ENCODE peak calls at places on chromosomes 16 and 17, in four cellular contexts. G is pulmonary artery endothelial cell; U is amniotic stem cell; I is stimulated activated CD4-positive, alpha-beta T cell treated with anti-CD3 and anti-CD28 coated beads, Interleukin-4, amount 100 ng/mL, for 24 hours. W is an unnamed sample.

GRCh38 chr16:85220125-85220839 is 108.0 kb upstream of the CIBAR2 start:
- DNase-seq in I (no peak), U (peak), G (no peak), W (no peak)

GRCh38 chr17:6524520-6524919 is 31.8 kb downstream of the PITPNM3 start:
- DNase-seq in U (no peak), I (no peak), G (no peak), W (no peak)

GRCh38 chr17:3961564-3962047 is 2.6 kb downstream of the ATP2A3 start:
- DNase-seq in U (no peak), I (peak), G (no peak), W (no peak)

GRCh38 chr16:81597079-81597658 is 152.6 kb downstream of the CMIP start:
- DNase-seq in U (no peak), I (no peak), G (no peak), W (no peak)

GRCh38 chr17:82613283-82614094 is 34.8 kb downstream of the WDR45B start:
- DNase-seq in G (no peak), I (no peak), U (no peak), W (peak)

GRCh38 chr17:45312477-45313418 is 4.1 kb downstream of the MAP3K14 start:
- DNase-seq in I (peak), U (no peak), G (no peak), W (no peak)

GRCh38 chr16:86519649-86520316 is 9.5 kb downstream of the FOXF1 start:
- DNase-seq in G (no peak), I (peak), U (peak), W (no peak)

GRCh38 chr17:47618416-47618815 is 31.3 kb upstream of the KPNB1 start:
- DNase-seq in G (no peak), I (no peak), U (no peak), W (no peak)

GRCh38 chr17:32240745-32241144 is 24.9 kb upstream of the RHBDL3 start:
- DNase-seq in U (no peak), I (no peak), G (no peak), W (no peak)

GRCh38 chr17:49190932-49191331 is 19.4 kb downstream of the GNGT2 start:
- DNase-seq in U (no peak), I (no peak), G (no peak), W (no peak)

GRCh38 chr16:30541502-30542329 is 7.1 kb upstream of the ZNF747 start:
- DNase-seq in G (no peak), U (no peak), I (no peak), W (peak)

GRCh38 chr17:18921912-18922451 is 30.0 kb upstream of the SLC5A10 start:
- DNase-seq in G (no peak), U (no peak), I (peak), W (no peak)

GRCh38 chr16:3187798-3188674 is at the start of gene OR1F1:
- DNase-seq in U (peak), G (no peak), I (peak), W (no peak)

GRCh38 chr16:70652322-70652721 is 6.0 kb downstream of the IL34 start:
- DNase-seq in G (no peak), U (no peak), I (no peak), W (no peak)

GRCh38 chr16:85689285-85689949 is 663 bp upstream of the GINS2 start:
- DNase-seq in U (no peak), I (no peak), G (no peak), W (no peak)

GRCh38 chr17:418421-418751 is 65.8 kb upstream of the RPH3AL start:
- DNase-seq in I (peak), G (no peak), U (no peak), W (no peak)

GRCh38 chr16:78240459-78241222 is 141.2 kb downstream of the WWOX start:
- DNase-seq in I (no peak), U (no peak), G (no peak), W (no peak)

GRCh38 chr17:50356892-50357510 is 11.1 kb downstream of the XYLT2 start:
- DNase-seq in I (no peak), G (no peak), U (no peak), W (no peak)

GRCh38 chr16:3979518-3979917 is 99.0 kb upstream of the CREBBP start:
- DNase-seq in G (no peak), U (no peak), I (no peak), W (no peak)

GRCh38 chr17:66916946-66917345 is 47.6 kb upstream of the CACNG4 start:
- DNase-seq in U (no peak), G (no peak), I (no peak), W (no peak)

GRCh38 chr17:77320046-77320445 is 179.3 kb downstream of the SEC14L1 start:
- DNase-seq in U (no peak), G (no peak), I (no peak), W (peak)

GRCh38 chr17:41347872-41348760 is 2.5 kb downstream of the KRT33A start:
- DNase-seq in I (no peak), G (no peak), U (no peak), W (no peak)

GRCh38 chr16:47424846-47425245 is 36.0 kb downstream of the ITFG1 start:
- DNase-seq in U (no peak), I (no peak), G (no peak), W (peak)